ENCODE peak calls at places on chromosome 1, in eight cellular contexts. H is heart left ventricle, Y is prostate gland, N is Peyer's patch, J is esophagus muscularis mucosa, C is testis, B is adrenal gland, T is HCT116. P is an unnamed sample. For H3K4me1, the result is how much of the 10 kb centered on the place peaks cover.

GRCh38 chr1:203268901-203269653 is 36.2 kb upstream of the BTG2 start:
- DNase-seq in H (no peak), Y (peak), N (peak), J (peak), C (peak), B (no peak), T (peak), P (peak)

GRCh38 chr1:15799004-15799867 is 8.2 kb downstream of the UQCRHL start:
- DNase-seq in H (no peak), Y (peak), N (peak), J (no peak), C (peak), B (peak), T (peak), P (no peak)

GRCh38 chr1:6124341-6124740 is 55.8 kb downstream of the CHD5 start:
- DNase-seq in H (no peak), Y (no peak), N (no peak), J (no peak), C (no peak), B (no peak), T (no peak), P (no peak)

GRCh38 chr1:30310966-30311742 is 412.2 kb downstream of the MATN1 start:
- DNase-seq in H (no peak), Y (no peak), N (peak), J (no peak), C (no peak), B (no peak), T (no peak), P (no peak)

GRCh38 chr1:208231929-208232360 is 12.2 kb downstream of the PLXNA2 start:
- DNase-seq in H (no peak), Y (no peak), N (no peak), J (no peak), C (no peak), B (no peak), T (no peak), P (no peak)

GRCh38 chr1:182395911-182396310 is 4.3 kb upstream of the GLUL start:
- DNase-seq in H (no peak), Y (no peak), N (no peak), J (no peak), C (no peak), B (no peak), T (no peak), P (no peak)

GRCh38 chr1:231690072-231690471 is 63.5 kb downstream of the DISC1 start:
- DNase-seq in H (no peak), Y (no peak), N (no peak), J (no peak), C (no peak), B (no peak), T (no peak), P (no peak)

GRCh38 chr1:224182057-224182865 is 779 bp upstream of the DEGS1 start:
- DNase-seq in H (no peak), Y (no peak), N (peak), J (no peak), C (no peak), B (no peak), T (no peak), P (no peak)

GRCh38 chr1:38992450-38993111 is 1.5 kb downstream of the AKIRIN1 start:
- DNase-seq in H (no peak), Y (no peak), N (no peak), J (no peak), C (no peak), B (no peak), T (no peak), P (no peak)

GRCh38 chr1:150146853-150147542 is 2.7 kb upstream of the PLEKHO1 start:
- DNase-seq in H (no peak), Y (no peak), N (no peak), J (no peak), C (no peak), B (no peak), T (no peak), P (no peak)

GRCh38 chr1:110233861-110234260 is 23.7 kb downstream of the KCNC4 start:
- DNase-seq in H (no peak), Y (no peak), N (no peak), J (no peak), C (no peak), B (no peak), T (no peak), P (no peak)

GRCh38 chr1:201999625-202000238 is 10.7 kb upstream of the ELF3 start:
- DNase-seq in H (no peak), Y (no peak), N (peak), J (no peak), C (no peak), B (peak), T (no peak), P (no peak)

GRCh38 chr1:59354754-59355337 is 58.0 kb downstream of the FGGY start:
- DNase-seq in H (peak), Y (no peak), N (no peak), J (no peak), C (peak), B (peak), T (no peak), P (no peak)

GRCh38 chr1:110163591-110163990 is 13.3 kb downstream of the SLC6A17 start:
- DNase-seq in H (no peak), Y (no peak), N (no peak), J (no peak), C (no peak), B (no peak), T (no peak), P (no peak)

GRCh38 chr1:6614019-6614952 is 755 bp downstream of the PHF13 start:
- DNase-seq in H (peak), Y (peak), N (peak), J (no peak), C (peak), B (peak), T (no peak), P (no peak)

GRCh38 chr1:43914576-43915525 is 18.8 kb upstream of the ARTN start:
- DNase-seq in H (no peak), Y (peak), N (no peak), J (no peak), C (no peak), B (no peak), T (no peak), P (no peak)

GRCh38 chr1:95699274-95699953 is 465.4 kb downstream of the RWDD3 start:
- DNase-seq in H (no peak), Y (no peak), N (no peak), J (no peak), C (no peak), B (no peak), T (no peak), P (no peak)

GRCh38 chr1:183105449-183105848 is 80.6 kb upstream of the LAMC2 start:
- DNase-seq in H (no peak), Y (no peak), N (no peak), J (no peak), C (no peak), B (no peak), T (no peak), P (no peak)

GRCh38 chr1:192303029-192303428 is 13.8 kb upstream of the RGS21 start:
- DNase-seq in H (no peak), Y (no peak), N (no peak), J (no peak), C (no peak), B (no peak), T (no peak), P (no peak)

GRCh38 chr1:155504207-155504606 is 58.4 kb downstream of the ASH1L start:
- DNase-seq in H (no peak), Y (no peak), N (no peak), J (no peak), C (no peak), B (no peak), T (peak), P (no peak)

GRCh38 chr1:43074244-43074643 is 97.8 kb downstream of the EBNA1BP2 start:
- DNase-seq in H (no peak), Y (no peak), N (no peak), J (no peak), C (no peak), B (no peak), T (peak), P (no peak)

GRCh38 chr1:232542633-232543032 is 87.3 kb downstream of the SIPA1L2 start:
- DNase-seq in H (no peak), Y (no peak), N (no peak), J (no peak), C (no peak), B (no peak), T (no peak), P (no peak)

DNA sequence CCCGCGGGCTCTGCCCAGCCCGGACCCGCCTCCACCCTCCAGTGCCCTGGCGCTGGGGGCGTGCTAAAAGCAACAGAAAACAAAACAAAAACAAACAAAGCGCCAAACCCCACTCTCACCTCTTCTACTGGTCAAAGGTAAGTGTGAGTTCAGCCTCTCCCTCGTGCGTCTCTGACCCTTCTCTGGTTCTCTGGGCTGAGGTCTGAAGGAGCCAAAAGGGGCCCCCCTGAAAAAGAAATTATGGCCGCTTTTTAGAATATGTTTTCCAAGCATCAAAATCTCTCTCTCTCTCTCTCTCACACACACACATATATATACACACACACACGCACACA is 133.5 kb upstream of the DPYD start:
- DNase-seq in H (no peak), Y (no peak), N (no peak), J (no peak), C (no peak), B (no peak), T (no peak), P (no peak)
- H3K27ac ChIP-seq in H (no peak), Y (no peak), N (no peak), J (no peak), C (no peak), B (no peak), T (no peak), P (no peak)

GRCh38 chr1:64041366-64042131 is 161.9 kb upstream of the UBE2U start:
- DNase-seq in H (no peak), Y (no peak), N (no peak), J (peak), C (no peak), B (no peak), T (no peak), P (no peak)
- H3K4me1 ChIP-seq in H (under half), Y (under half), N (under half), J (under half), C (under half), B (under half), T (under half), P (half or more)

DNA sequence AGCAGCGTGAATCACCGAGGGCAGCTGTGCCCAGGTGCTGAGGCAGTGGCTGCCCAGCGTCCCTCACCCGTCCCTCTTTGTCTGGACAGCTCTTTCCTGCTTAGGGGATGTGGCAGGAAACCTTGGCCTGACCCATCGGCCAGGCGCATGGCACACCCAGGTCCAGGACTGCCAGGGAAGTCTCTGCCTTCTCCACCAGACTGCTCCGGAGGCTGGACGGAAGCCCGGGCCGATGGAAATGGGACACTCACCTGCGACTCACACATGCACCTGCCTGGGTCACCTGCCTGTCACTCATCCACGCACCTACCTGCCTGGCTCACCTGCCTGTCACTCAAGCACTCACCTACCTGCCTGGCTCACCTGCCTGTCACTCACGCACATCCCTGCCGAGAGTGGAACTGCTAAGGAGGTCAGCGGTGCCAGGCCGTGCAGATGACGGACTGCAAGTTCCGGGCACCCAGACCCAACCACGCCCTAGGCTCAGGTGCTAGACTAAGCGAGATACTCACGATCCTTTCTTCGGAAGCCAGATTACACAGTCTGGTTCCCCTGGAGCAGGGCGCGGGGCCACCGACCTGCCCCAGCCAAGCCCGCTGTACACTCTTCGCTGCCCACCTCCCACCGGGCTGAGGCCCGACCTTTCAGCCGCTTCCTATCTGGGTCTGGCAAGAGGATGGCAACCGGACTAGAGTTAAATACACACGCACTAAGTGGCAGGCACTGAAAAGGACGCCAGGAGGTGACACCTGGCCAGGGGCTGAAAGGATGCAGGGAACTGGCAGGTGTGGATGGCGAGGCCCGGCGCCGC is 1.1 kb downstream of the UBE2J2 start:
- DNase-seq in H (no peak), Y (no peak), N (peak), J (no peak), C (no peak), B (no peak), T (no peak), P (no peak)
- TF ChIP-seq POLR2A in H (no peak), Y (no peak), N (peak), J (no peak), C (no peak), B (no peak), T (no peak), P (no peak)

DNA sequence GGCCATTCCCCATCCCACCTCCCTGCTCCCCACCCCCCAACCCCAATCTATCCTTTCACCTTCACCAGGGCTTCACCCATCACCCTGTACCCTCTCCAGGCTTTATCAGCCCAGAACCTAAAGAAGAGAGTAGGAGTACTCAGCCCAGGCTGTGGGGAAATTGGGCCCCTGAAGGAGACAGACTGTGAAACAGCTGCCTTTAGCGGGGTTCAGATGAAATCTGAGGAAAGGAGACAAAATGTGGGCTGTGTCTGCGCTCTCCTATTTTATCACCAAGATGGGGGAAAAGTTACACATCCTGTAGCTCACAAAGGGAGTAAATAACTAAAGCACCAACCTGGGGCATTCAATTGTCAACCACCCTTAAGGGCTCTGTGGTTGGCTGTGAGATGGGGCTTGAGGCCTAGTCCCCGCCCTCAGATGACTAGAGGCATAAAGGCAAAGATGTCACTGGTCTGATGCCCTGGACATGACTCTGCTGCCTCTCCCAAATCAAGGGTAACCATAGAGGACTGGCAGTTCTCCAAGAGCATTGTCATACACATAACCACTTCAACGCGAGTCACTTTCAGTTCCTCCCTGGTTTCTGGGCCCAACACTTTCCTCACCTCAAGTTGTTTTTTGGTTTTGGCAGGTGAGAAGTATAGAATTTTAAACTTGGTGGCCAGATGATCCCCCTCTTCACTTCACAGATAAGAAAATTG is 30.0 kb downstream of the SLC27A3 start:
- DNase-seq in H (peak), Y (peak), N (peak), J (no peak), C (peak), B (peak), T (peak), P (peak)
- H3K27ac ChIP-seq in H (peak), Y (no peak), N (peak), J (peak), C (no peak), B (no peak), T (peak), P (peak)

P was measured in gastrocnemius medialis.